ENCODE peak calls at places on chromosomes 11 and 22, in seven cellular contexts. One of them, this sample, is unnamed.

GRCh38 chr11:73645570-73645969 is 811 bp upstream of the PLEKHB1 start:
- DNase-seq in ovary: no peak
- DNase-seq in A549: no peak
- DNase-seq in effector memory CD4-positive, alpha-beta T cell: no peak
- DNase-seq in adipocyte: no peak
- DNase-seq in uterus: no peak
- DNase-seq in OCI-LY7: no peak
- DNase-seq in this sample: no peak

GRCh38 chr11:123150882-123151281 is 44.2 kb downstream of the CLMP start:
- DNase-seq in effector memory CD4-positive, alpha-beta T cell: no peak
- DNase-seq in ovary: no peak
- DNase-seq in OCI-LY7: no peak
- DNase-seq in A549: no peak
- DNase-seq in adipocyte: no peak
- DNase-seq in uterus: no peak
- DNase-seq in this sample: no peak

GRCh38 chr11:117925198-117925925 is 3.8 kb downstream of the TMPRSS13 start:
- DNase-seq in uterus: no peak
- DNase-seq in ovary: no peak
- DNase-seq in effector memory CD4-positive, alpha-beta T cell: no peak
- DNase-seq in OCI-LY7: no peak
- DNase-seq in adipocyte: no peak
- DNase-seq in A549: no peak
- DNase-seq in this sample: no peak

GRCh38 chr11:68314886-68315580 is 2.6 kb downstream of the LRP5 start:
- DNase-seq in OCI-LY7: no peak
- DNase-seq in uterus: peak; percentile 52
- DNase-seq in ovary: peak; percentile 56
- DNase-seq in adipocyte: no peak
- DNase-seq in effector memory CD4-positive, alpha-beta T cell: no peak
- DNase-seq in A549: peak; percentile 60
- DNase-seq in this sample: no peak

GRCh38 chr22:26620197-26620596 is 1.6 kb upstream of the CRYBA4 start:
- DNase-seq in OCI-LY7: no peak
- DNase-seq in effector memory CD4-positive, alpha-beta T cell: no peak
- DNase-seq in uterus: no peak
- DNase-seq in A549: no peak
- DNase-seq in adipocyte: no peak
- DNase-seq in ovary: no peak
- DNase-seq in this sample: no peak

GRCh38 chr11:5390210-5390609 is 6.6 kb downstream of the OR51M1 start:
- DNase-seq in A549: no peak
- DNase-seq in adipocyte: no peak
- DNase-seq in OCI-LY7: no peak
- DNase-seq in uterus: no peak
- DNase-seq in ovary: no peak
- DNase-seq in effector memory CD4-positive, alpha-beta T cell: no peak
- DNase-seq in this sample: no peak

GRCh38 chr11:85884581-85885021 is 29.4 kb downstream of the CCDC83 start:
- DNase-seq in ovary: no peak
- DNase-seq in adipocyte: peak; percentile 50
- DNase-seq in effector memory CD4-positive, alpha-beta T cell: no peak
- DNase-seq in uterus: no peak
- DNase-seq in A549: no peak
- DNase-seq in OCI-LY7: no peak
- DNase-seq in this sample: no peak

GRCh38 chr11:128518493-128519207 is 68.7 kb downstream of the ETS1 start:
- DNase-seq in ovary: no peak
- DNase-seq in OCI-LY7: peak; percentile 52
- DNase-seq in uterus: no peak
- DNase-seq in A549: no peak
- DNase-seq in effector memory CD4-positive, alpha-beta T cell: no peak
- DNase-seq in adipocyte: peak; percentile 50
- DNase-seq in this sample: no peak

GRCh38 chr11:26916805-26917204 is 77.1 kb upstream of the FIBIN start:
- DNase-seq in A549: no peak
- DNase-seq in ovary: no peak
- DNase-seq in adipocyte: no peak
- DNase-seq in uterus: no peak
- DNase-seq in effector memory CD4-positive, alpha-beta T cell: no peak
- DNase-seq in OCI-LY7: no peak
- DNase-seq in this sample: no peak

GRCh38 chr11:742156-742546 is 5.1 kb upstream of the TALDO1 start:
- DNase-seq in effector memory CD4-positive, alpha-beta T cell: no peak
- DNase-seq in OCI-LY7: no peak
- DNase-seq in adipocyte: no peak
- DNase-seq in ovary: no peak
- DNase-seq in uterus: no peak
- DNase-seq in A549: no peak
- DNase-seq in this sample: no peak

GRCh38 chr11:94768602-94769511 is 701 bp downstream of the AMOTL1 start:
- DNase-seq in uterus: peak; percentile 38
- DNase-seq in A549: no peak
- DNase-seq in ovary: peak; percentile 28
- DNase-seq in adipocyte: peak; percentile 84
- DNase-seq in OCI-LY7: no peak
- DNase-seq in effector memory CD4-positive, alpha-beta T cell: no peak
- DNase-seq in this sample: no peak

GRCh38 chr22:17172172-17172833 is 13.2 kb upstream of the HDHD5 start:
- DNase-seq in A549: no peak
- DNase-seq in OCI-LY7: no peak
- DNase-seq in ovary: peak; percentile 19
- DNase-seq in uterus: peak; percentile 27
- DNase-seq in adipocyte: no peak
- DNase-seq in effector memory CD4-positive, alpha-beta T cell: no peak
- DNase-seq in this sample: no peak

GRCh38 chr11:116973270-116973669 is 125.0 kb downstream of the SIK3 start:
- DNase-seq in A549: no peak
- DNase-seq in ovary: no peak
- DNase-seq in adipocyte: no peak
- DNase-seq in OCI-LY7: no peak
- DNase-seq in effector memory CD4-positive, alpha-beta T cell: no peak
- DNase-seq in uterus: no peak
- DNase-seq in this sample: no peak

GRCh38 chr11:131985769-131986393 is 615.5 kb downstream of the NTM start:
- DNase-seq in ovary: no peak
- DNase-seq in effector memory CD4-positive, alpha-beta T cell: no peak
- DNase-seq in uterus: no peak
- DNase-seq in A549: no peak
- DNase-seq in OCI-LY7: no peak
- DNase-seq in adipocyte: peak; percentile 23
- DNase-seq in this sample: no peak

GRCh38 chr11:12682730-12683500 is 8.7 kb downstream of the TEAD1 start:
- DNase-seq in effector memory CD4-positive, alpha-beta T cell: no peak
- DNase-seq in ovary: no peak
- DNase-seq in OCI-LY7: no peak
- DNase-seq in adipocyte: no peak
- DNase-seq in uterus: no peak
- DNase-seq in A549: no peak
- DNase-seq in this sample: no peak
- H3K4me1 ChIP-seq in effector memory CD4-positive, alpha-beta T cell: peaks cover 4% of the 10 kb centered on the region
- H3K4me1 ChIP-seq in ovary: peaks cover 17% of the 10 kb centered on the region
- H3K4me1 ChIP-seq in OCI-LY7: no peaks in the 10 kb centered on the region
- H3K4me1 ChIP-seq in adipocyte: peaks cover 74% of the 10 kb centered on the region
- H3K4me1 ChIP-seq in uterus: peaks cover 3% of the 10 kb centered on the region
- H3K4me1 ChIP-seq in A549: peaks cover 97% of the 10 kb centered on the region
- H3K4me1 ChIP-seq in this sample: peaks cover 27% of the 10 kb centered on the region

GRCh38 chr11:114089748-114090147 is 30.2 kb downstream of the ZBTB16 start:
- DNase-seq in effector memory CD4-positive, alpha-beta T cell: no peak
- DNase-seq in uterus: no peak
- DNase-seq in adipocyte: no peak
- DNase-seq in OCI-LY7: no peak
- DNase-seq in ovary: no peak
- DNase-seq in A549: no peak
- DNase-seq in this sample: no peak

GRCh38 chr11:114090225-114090624 is 30.7 kb downstream of the ZBTB16 start:
- DNase-seq in effector memory CD4-positive, alpha-beta T cell: no peak
- DNase-seq in ovary: no peak
- DNase-seq in A549: no peak
- DNase-seq in OCI-LY7: no peak
- DNase-seq in adipocyte: no peak
- DNase-seq in uterus: no peak
- DNase-seq in this sample: no peak

GRCh38 chr11:114092478-114092877 is 33.0 kb downstream of the ZBTB16 start:
- DNase-seq in A549: no peak
- DNase-seq in uterus: no peak
- DNase-seq in ovary: no peak
- DNase-seq in OCI-LY7: no peak
- DNase-seq in effector memory CD4-positive, alpha-beta T cell: no peak
- DNase-seq in adipocyte: no peak
- DNase-seq in this sample: no peak

GRCh38 chr11:114091791-114092397 is 32.4 kb downstream of the ZBTB16 start:
- DNase-seq in ovary: no peak
- DNase-seq in uterus: no peak
- DNase-seq in adipocyte: no peak
- DNase-seq in effector memory CD4-positive, alpha-beta T cell: no peak
- DNase-seq in OCI-LY7: no peak
- DNase-seq in A549: no peak
- DNase-seq in this sample: no peak

DNA sequence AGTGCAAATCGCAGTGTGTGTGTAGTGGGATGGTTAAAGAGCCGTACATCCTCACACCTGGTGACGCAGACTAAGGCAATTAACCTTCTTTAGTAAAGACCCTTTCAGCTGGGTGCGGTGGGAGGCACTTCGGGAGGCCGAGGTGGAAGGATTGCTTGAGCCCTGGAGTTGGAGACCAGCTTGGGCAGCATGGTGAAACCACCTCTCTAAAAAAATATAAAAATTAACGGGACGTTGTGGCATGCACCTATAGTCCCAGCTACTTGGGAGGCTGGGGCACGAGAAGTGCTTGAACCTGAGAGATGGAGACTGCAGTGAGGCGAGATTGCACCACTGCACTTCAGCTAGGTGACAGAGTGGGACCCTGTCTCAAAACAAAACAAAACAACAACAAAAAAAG is 31.5 kb downstream of the ZBTB16 start:
- DNase-seq in ovary: no peak
- DNase-seq in A549: no peak
- DNase-seq in OCI-LY7: no peak
- DNase-seq in effector memory CD4-positive, alpha-beta T cell: no peak
- DNase-seq in adipocyte: no peak
- DNase-seq in uterus: no peak
- DNase-seq in this sample: no peak
- H3K4me1 ChIP-seq in ovary: peaks cover 11% of the 10 kb centered on the region
- H3K4me1 ChIP-seq in A549: no peaks in the 10 kb centered on the region
- H3K4me1 ChIP-seq in OCI-LY7: no peaks in the 10 kb centered on the region
- H3K4me1 ChIP-seq in effector memory CD4-positive, alpha-beta T cell: peaks cover 9% of the 10 kb centered on the region
- H3K4me1 ChIP-seq in adipocyte: peaks cover 78% of the 10 kb centered on the region
- H3K4me1 ChIP-seq in uterus: peaks cover 32% of the 10 kb centered on the region
- H3K4me1 ChIP-seq in this sample: peaks cover 2% of the 10 kb centered on the region

DNA sequence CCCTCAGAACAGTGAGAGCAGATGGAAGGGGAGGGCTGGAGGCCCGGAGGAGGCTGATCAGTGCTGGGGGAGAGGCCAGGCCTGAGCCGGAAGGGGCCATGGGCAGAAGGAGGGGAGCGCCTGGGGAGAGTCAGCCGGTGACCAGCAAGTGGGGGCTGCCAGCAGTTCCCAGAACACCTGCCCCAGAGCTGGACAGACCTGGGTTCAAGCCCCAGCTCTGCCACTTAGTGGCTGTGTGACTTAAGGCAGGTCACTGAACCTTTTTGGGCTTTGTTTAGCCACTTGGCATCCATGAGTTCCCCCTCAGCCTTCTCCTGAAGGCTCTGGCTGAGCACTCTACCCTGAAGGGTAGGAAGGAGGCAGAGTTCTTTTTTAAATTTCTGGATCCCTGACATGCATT is 17.4 kb downstream of the WNT11 start:
- DNase-seq in OCI-LY7: no peak
- DNase-seq in A549: no peak
- DNase-seq in adipocyte: no peak
- DNase-seq in ovary: no peak
- DNase-seq in effector memory CD4-positive, alpha-beta T cell: no peak
- DNase-seq in uterus: no peak
- DNase-seq in this sample: no peak
- H3K4me1 ChIP-seq in OCI-LY7: no peaks in the 10 kb centered on the region
- H3K4me1 ChIP-seq in A549: no peaks in the 10 kb centered on the region
- H3K4me1 ChIP-seq in adipocyte: peaks cover 21% of the 10 kb centered on the region
- H3K4me1 ChIP-seq in ovary: peaks cover 28% of the 10 kb centered on the region
- H3K4me1 ChIP-seq in effector memory CD4-positive, alpha-beta T cell: no peaks in the 10 kb centered on the region
- H3K4me1 ChIP-seq in uterus: no peaks in the 10 kb centered on the region
- H3K4me1 ChIP-seq in this sample: no peaks in the 10 kb centered on the region

GRCh38 chr22:37310815-37311595 is 28.7 kb downstream of the CYTH4 start:
- DNase-seq in ovary: no peak
- DNase-seq in A549: no peak
- DNase-seq in OCI-LY7: no peak
- DNase-seq in effector memory CD4-positive, alpha-beta T cell: no peak
- DNase-seq in adipocyte: no peak
- DNase-seq in uterus: no peak
- DNase-seq in this sample: no peak

GRCh38 chr22:37311761-37312312 is 29.5 kb downstream of the CYTH4 start:
- DNase-seq in OCI-LY7: no peak
- DNase-seq in effector memory CD4-positive, alpha-beta T cell: no peak
- DNase-seq in uterus: no peak
- DNase-seq in A549: no peak
- DNase-seq in ovary: no peak
- DNase-seq in adipocyte: no peak
- DNase-seq in this sample: no peak

GRCh38 chr22:37308385-37309200 is 26.3 kb downstream of the CYTH4 start:
- DNase-seq in A549: no peak
- DNase-seq in OCI-LY7: no peak
- DNase-seq in effector memory CD4-positive, alpha-beta T cell: no peak
- DNase-seq in ovary: no peak
- DNase-seq in adipocyte: no peak
- DNase-seq in uterus: no peak
- DNase-seq in this sample: no peak

GRCh38 chr22:37310075-37310606 is 27.8 kb downstream of the CYTH4 start:
- DNase-seq in effector memory CD4-positive, alpha-beta T cell: no peak
- DNase-seq in OCI-LY7: no peak
- DNase-seq in A549: no peak
- DNase-seq in adipocyte: no peak
- DNase-seq in uterus: no peak
- DNase-seq in ovary: no peak
- DNase-seq in this sample: no peak

DNA sequence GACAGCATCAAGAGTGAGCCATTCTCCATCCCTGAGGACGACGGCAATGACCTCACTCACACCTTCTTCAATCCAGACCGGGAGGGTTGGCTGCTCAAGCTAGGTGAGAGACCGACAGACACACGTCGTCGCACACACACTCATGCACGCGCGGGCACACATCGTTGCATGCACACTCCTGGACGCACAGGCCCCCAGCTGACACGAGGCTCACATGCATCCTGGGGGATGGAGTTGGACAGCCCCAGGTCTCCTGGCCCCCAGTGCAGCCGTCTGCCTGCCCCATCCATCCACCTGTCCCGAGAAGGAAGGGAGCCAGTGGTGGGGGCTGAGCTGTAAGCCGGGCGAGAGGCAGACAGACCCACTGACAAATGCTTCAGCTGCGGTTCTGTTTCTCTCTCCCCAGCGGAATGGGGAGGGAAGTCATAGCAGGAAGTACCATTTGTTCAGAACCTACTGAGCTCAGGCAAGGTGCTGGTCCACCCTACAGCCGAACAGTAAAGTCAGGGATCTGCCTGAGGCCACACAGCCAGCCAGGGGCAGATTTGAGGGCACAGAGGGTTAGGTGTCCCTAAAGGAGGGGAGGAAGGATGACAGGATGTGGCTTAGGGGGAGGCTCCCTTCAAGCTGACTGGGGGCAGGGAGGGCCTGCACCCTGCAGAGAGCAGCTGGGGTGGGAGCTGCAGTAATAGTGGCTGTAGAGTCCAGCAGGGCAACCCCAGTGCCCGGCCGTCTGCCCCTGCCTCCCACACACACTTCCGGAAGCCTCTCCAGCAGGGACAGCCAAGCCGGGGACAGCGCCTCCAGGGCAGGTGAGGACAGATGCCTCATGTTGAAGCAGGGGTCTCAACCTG is 27.1 kb downstream of the CYTH4 start:
- DNase-seq in ovary: no peak
- DNase-seq in adipocyte: no peak
- DNase-seq in effector memory CD4-positive, alpha-beta T cell: no peak
- DNase-seq in uterus: no peak
- DNase-seq in OCI-LY7: peak; percentile 79
- DNase-seq in A549: no peak
- DNase-seq in this sample: no peak
- H3K4me1 ChIP-seq in ovary: peaks cover 3% of the 10 kb centered on the region
- H3K4me1 ChIP-seq in adipocyte: peaks cover 32% of the 10 kb centered on the region
- H3K4me1 ChIP-seq in effector memory CD4-positive, alpha-beta T cell: peaks cover 74% of the 10 kb centered on the region
- H3K4me1 ChIP-seq in uterus: peaks cover 9% of the 10 kb centered on the region
- H3K4me1 ChIP-seq in OCI-LY7: peaks cover 54% of the 10 kb centered on the region
- H3K4me1 ChIP-seq in A549: peaks cover 58% of the 10 kb centered on the region
- H3K4me1 ChIP-seq in this sample: peaks cover 3% of the 10 kb centered on the region

This sample was measured in iPS DF 6.9.